ENCODE peak calls at places on chromosomes 13 and 19, in eight cellular contexts. F is mesothelial cell of epicardium; A is CD4-positive, CD25-positive, alpha-beta regulatory T cell; N is activated CD4-positive, alpha-beta T cell treated with anti-CD3 and anti-CD28 coated beads, Interleukin-2, amount 50 U/mL, for 24 hours; S is NCI-H1092; R is amniotic stem cell; O is GM12864; T is endothelial cell. Y is an unnamed sample.

GRCh38 chr19:5615756-5616327 is 6.7 kb downstream of the SAFB2 start:
- DNase-seq in T (no peak), O (no peak), A (no peak), F (no peak), N (no peak), R (no peak), S (no peak), Y (no peak)

GRCh38 chr13:41563501-41564001 is 106.2 kb downstream of the RGCC start:
- DNase-seq in S (no peak), A (no peak), R (no peak), O (no peak), T (no peak), F (no peak), N (no peak), Y (no peak)

GRCh38 chr19:53507523-53508442 is 30.2 kb upstream of the ZNF331 start:
- DNase-seq in A (no peak), T (no peak), S (no peak), N (no peak), O (no peak), R (no peak), F (no peak), Y (no peak)

GRCh38 chr19:40689339-40690049 is 957 bp downstream of the NUMBL start:
- DNase-seq in T (no peak), R (no peak), F (no peak), A (no peak), O (no peak), S (no peak), N (no peak), Y (no peak)

GRCh38 chr19:3538965-3539742 is at the start of gene TEKTIP1:
- DNase-seq in F (no peak), T (no peak), O (no peak), A (no peak), R (no peak), S (no peak), N (no peak), Y (no peak)

GRCh38 chr13:20721454-20722357 is 18.2 kb downstream of the IL17D start:
- DNase-seq in T (peak), A (no peak), F (no peak), R (peak), N (no peak), S (peak), O (no peak), Y (no peak)

GRCh38 chr13:85709072-85709471 is 90.1 kb downstream of the SLITRK6 start:
- DNase-seq in F (no peak), A (no peak), R (no peak), O (no peak), S (no peak), N (no peak), T (no peak), Y (no peak)

GRCh38 chr19:15181394-15181793 is 19.4 kb downstream of the NOTCH3 start:
- DNase-seq in F (no peak), T (no peak), N (no peak), A (no peak), R (no peak), S (no peak), O (no peak), Y (no peak)

GRCh38 chr19:5666921-5667610 is 13.2 kb downstream of the MICOS13 start:
- DNase-seq in T (no peak), A (no peak), O (no peak), F (no peak), S (no peak), N (no peak), R (no peak), Y (no peak)